ENCODE peak calls at places on chromosomes 7 and 10, in nine cellular contexts. J, T, E, L, A, P, X, V and N are unnamed samples.

GRCh38 chr10:129958686-129959543 is 5.2 kb downstream of the EBF3 start:
- DNase-seq in J (no peak), T (no peak), E (no peak), L (peak), A (no peak), P (no peak), X (no peak), V (no peak), N (no peak)

GRCh38 chr7:30430300-30430699 is 48.3 kb downstream of the NOD1 start:
- DNase-seq in J (no peak), T (peak), E (no peak), L (no peak), A (no peak), P (peak), X (no peak), V (no peak), N (peak)

GRCh38 chr7:87344446-87344845 is 1.0 kb upstream of the CROT start:
- DNase-seq in J (no peak), T (no peak), E (no peak), L (no peak), A (no peak), P (no peak), X (no peak), V (no peak), N (no peak)

GRCh38 chr10:70459061-70459770 is 17.7 kb upstream of the NODAL start:
- DNase-seq in J (no peak), T (no peak), E (no peak), L (peak), A (no peak), P (no peak), X (no peak), V (no peak), N (peak)

GRCh38 chr7:25753837-25754236 is 398.2 kb upstream of the NFE2L3 start:
- DNase-seq in J (no peak), T (no peak), E (no peak), L (no peak), A (no peak), P (no peak), X (no peak), V (no peak), N (no peak)

GRCh38 chr10:73262880-73263279 is 10.4 kb upstream of the MRPS16 start:
- DNase-seq in J (no peak), T (no peak), E (no peak), L (no peak), A (no peak), P (no peak), X (no peak), V (no peak), N (no peak)

GRCh38 chr10:102101152-102101551 is 19.0 kb downstream of the LDB1 start:
- DNase-seq in J (peak), T (peak), E (no peak), L (peak), A (no peak), P (no peak), X (no peak), V (no peak), N (no peak)

GRCh38 chr10:49652416-49653385 is 26.8 kb upstream of the C10orf53 start:
- DNase-seq in J (no peak), T (no peak), E (no peak), L (no peak), A (no peak), P (no peak), X (no peak), V (no peak), N (no peak)

GRCh38 chr7:108018668-108019067 is 15.7 kb upstream of the LAMB1 start:
- DNase-seq in J (no peak), T (no peak), E (no peak), L (no peak), A (no peak), P (no peak), X (no peak), V (no peak), N (no peak)

GRCh38 chr10:127492607-127493250 is 56.4 kb upstream of the NPS start:
- DNase-seq in J (peak), T (peak), E (no peak), L (peak), A (no peak), P (no peak), X (no peak), V (no peak), N (no peak)

GRCh38 chr10:91051834-91052233 is 130.9 kb upstream of the ANKRD1 start:
- DNase-seq in J (no peak), T (no peak), E (no peak), L (no peak), A (no peak), P (no peak), X (no peak), V (no peak), N (no peak)

GRCh38 chr7:95927781-95928180 is 155.4 kb downstream of the DYNC1I1 start:
- DNase-seq in J (no peak), T (no peak), E (no peak), L (no peak), A (no peak), P (peak), X (no peak), V (no peak), N (no peak)

GRCh38 chr10:73723516-73723915 is 20.7 kb upstream of the SEC24C start:
- DNase-seq in J (no peak), T (no peak), E (no peak), L (no peak), A (no peak), P (no peak), X (no peak), V (no peak), N (no peak)

GRCh38 chr10:10911471-10911921 is 106.2 kb upstream of the CELF2 start:
- DNase-seq in J (no peak), T (no peak), E (no peak), L (peak), A (no peak), P (no peak), X (no peak), V (no peak), N (no peak)

GRCh38 chr10:23197416-23197861 is 5.3 kb downstream of the PTF1A start:
- DNase-seq in J (no peak), T (no peak), E (no peak), L (peak), A (no peak), P (no peak), X (no peak), V (no peak), N (no peak)

GRCh38 chr10:16950686-16951681 is 133.8 kb upstream of the RSU1 start:
- DNase-seq in J (peak), T (peak), E (peak), L (peak), A (no peak), P (peak), X (no peak), V (no peak), N (no peak)

GRCh38 chr7:41824284-41824683 is 121.4 kb upstream of the INHBA start:
- DNase-seq in J (no peak), T (no peak), E (no peak), L (no peak), A (no peak), P (no peak), X (no peak), V (no peak), N (no peak)

GRCh38 chr10:224571-224970 is 89.3 kb downstream of the ZMYND11 start:
- DNase-seq in J (no peak), T (no peak), E (no peak), L (no peak), A (no peak), P (no peak), X (no peak), V (no peak), N (no peak)

GRCh38 chr7:1943933-1944618 is 274.0 kb downstream of the ELFN1 start:
- DNase-seq in J (no peak), T (no peak), E (no peak), L (peak), A (no peak), P (no peak), X (no peak), V (no peak), N (no peak)

GRCh38 chr7:13908667-13909382 is 80.6 kb downstream of the ETV1 start:
- DNase-seq in J (peak), T (no peak), E (no peak), L (no peak), A (no peak), P (no peak), X (no peak), V (no peak), N (no peak)

DNA sequence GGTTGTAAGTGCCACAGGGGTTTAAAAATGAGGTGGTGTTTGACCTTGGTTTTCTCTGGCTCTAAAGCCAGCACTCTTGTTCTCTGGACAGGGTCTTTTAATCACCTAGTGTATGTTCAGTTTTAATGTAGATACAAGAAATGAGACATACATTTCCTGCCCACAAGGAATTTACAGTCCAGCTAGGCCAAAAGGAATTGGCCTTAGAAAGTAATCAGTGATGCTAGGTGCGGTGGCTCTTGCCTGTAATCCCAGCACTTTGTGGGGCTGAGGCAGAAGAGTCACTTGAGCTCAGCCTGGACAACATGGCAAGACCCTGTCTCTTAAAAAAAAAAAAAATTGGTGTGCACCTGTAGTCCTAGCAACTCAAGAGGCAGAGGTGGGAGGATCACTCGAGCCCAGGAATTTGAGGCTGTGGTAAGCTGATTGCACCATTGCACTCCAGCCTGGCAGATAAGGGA is 100.2 kb downstream of the LRMDA start:
- DNase-seq in J (no peak), T (no peak), E (no peak), L (no peak), A (no peak), P (no peak), X (no peak), V (no peak), N (peak)
- TF ChIP-seq REST in J (no peak), T (no peak), E (no peak), L (no peak), A (no peak), P (no peak), X (no peak), V (no peak), N (no peak)

GRCh38 chr7:6613706-6614105 is 1.7 kb upstream of the ZNF853 start:
- DNase-seq in J (no peak), T (no peak), E (no peak), L (no peak), A (no peak), P (no peak), X (no peak), V (no peak), N (no peak)

GRCh38 chr7:6616854-6617643 is 1.6 kb downstream of the ZNF853 start:
- DNase-seq in J (no peak), T (no peak), E (no peak), L (no peak), A (no peak), P (no peak), X (no peak), V (no peak), N (no peak)

GRCh38 chr7:6615853-6616555 is 594 bp downstream of the ZNF853 start:
- DNase-seq in J (no peak), T (no peak), E (no peak), L (peak), A (no peak), P (peak), X (peak), V (no peak), N (no peak)

GRCh38 chr7:6612819-6613218 is 2.6 kb upstream of the ZNF853 start:
- DNase-seq in J (no peak), T (no peak), E (no peak), L (no peak), A (no peak), P (no peak), X (no peak), V (no peak), N (no peak)

GRCh38 chr7:6614941-6615737 is at the start of gene ZNF853:
- DNase-seq in J (no peak), T (no peak), E (no peak), L (peak), A (no peak), P (peak), X (no peak), V (no peak), N (no peak)
- TF ChIP-seq CTCF in J (no peak), T (no peak), E (no peak), L (no peak), A (no peak), P (peak), X (peak), V (no peak), N (no peak)

GRCh38 chr7:603152-603941 is 83.7 kb upstream of the PDGFA start:
- DNase-seq in J (no peak), T (no peak), E (peak), L (no peak), A (no peak), P (no peak), X (no peak), V (no peak), N (no peak)
- H3K27ac ChIP-seq in J (no peak), T (no peak), E (peak), L (peak), A (no peak), P (no peak), X (peak), V (peak), N (no peak)

DNA sequence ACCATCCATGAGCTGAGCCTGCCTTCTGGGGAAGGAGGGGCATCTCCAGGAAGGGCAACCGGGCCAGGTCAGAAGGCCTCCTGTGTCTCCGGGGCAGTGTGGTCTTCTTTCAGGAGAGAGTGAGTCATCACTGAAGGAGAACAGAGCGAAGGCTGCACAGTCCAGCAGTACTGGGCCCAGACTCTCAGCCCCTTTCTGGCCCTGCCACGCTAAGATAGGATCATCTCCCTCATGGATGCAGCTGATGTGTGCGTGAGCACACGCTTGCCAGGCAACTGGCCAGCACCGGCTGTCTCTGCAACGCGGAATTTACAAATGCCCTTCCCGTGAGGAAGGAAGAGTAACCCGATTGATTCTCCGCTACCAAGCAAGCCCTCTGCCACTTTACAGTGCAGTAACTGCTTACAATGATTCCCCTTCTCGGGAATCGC is 328.2 kb downstream of the TNS3 start:
- DNase-seq in J (peak), T (peak), E (peak), L (no peak), A (no peak), P (peak), X (no peak), V (no peak), N (no peak)
- TF ChIP-seq REST in J (no peak), T (no peak), E (no peak), L (no peak), A (no peak), P (peak), X (no peak), V (no peak), N (no peak)

DNA sequence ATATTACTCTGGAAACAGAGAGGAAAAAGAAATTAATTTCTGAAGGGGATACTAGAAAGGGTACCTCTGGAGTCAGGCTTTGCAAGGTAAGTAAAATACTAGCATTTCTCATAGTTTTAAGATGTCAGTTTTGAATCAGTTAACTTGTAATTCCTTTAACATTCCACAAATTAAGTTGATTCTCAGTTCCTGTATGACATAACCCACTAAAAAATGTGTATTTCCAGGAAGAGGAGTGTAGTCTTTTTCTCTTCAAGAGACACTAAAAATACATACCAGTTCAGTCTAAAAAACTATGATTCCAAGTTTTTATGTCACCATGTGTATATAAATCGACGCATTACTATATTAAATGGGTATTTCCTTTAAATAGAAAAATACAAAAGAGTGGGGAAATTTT is 113.2 kb downstream of the CDK6 start:
- DNase-seq in J (no peak), T (no peak), E (no peak), L (no peak), A (no peak), P (no peak), X (no peak), V (no peak), N (no peak)
- TF ChIP-seq CTCF in J (no peak), T (no peak), E (no peak), L (no peak), A (no peak), P (no peak), X (no peak), V (no peak), N (no peak)

GRCh38 chr10:47182934-47183725 is 116.9 kb upstream of the GDF10 start:
- DNase-seq in J (no peak), T (no peak), E (no peak), L (no peak), A (no peak), P (no peak), X (peak), V (no peak), N (no peak)

GRCh38 chr10:47184273-47184672 is 115.7 kb upstream of the GDF10 start:
- DNase-seq in J (no peak), T (no peak), E (no peak), L (no peak), A (no peak), P (no peak), X (no peak), V (no peak), N (no peak)

GRCh38 chr10:47181057-47181849 is 118.7 kb upstream of the GDF10 start:
- DNase-seq in J (no peak), T (no peak), E (no peak), L (no peak), A (no peak), P (no peak), X (no peak), V (no peak), N (no peak)

GRCh38 chr10:47184724-47185330 is 115.2 kb upstream of the GDF10 start:
- DNase-seq in J (no peak), T (no peak), E (no peak), L (no peak), A (no peak), P (no peak), X (no peak), V (no peak), N (no peak)

DNA sequence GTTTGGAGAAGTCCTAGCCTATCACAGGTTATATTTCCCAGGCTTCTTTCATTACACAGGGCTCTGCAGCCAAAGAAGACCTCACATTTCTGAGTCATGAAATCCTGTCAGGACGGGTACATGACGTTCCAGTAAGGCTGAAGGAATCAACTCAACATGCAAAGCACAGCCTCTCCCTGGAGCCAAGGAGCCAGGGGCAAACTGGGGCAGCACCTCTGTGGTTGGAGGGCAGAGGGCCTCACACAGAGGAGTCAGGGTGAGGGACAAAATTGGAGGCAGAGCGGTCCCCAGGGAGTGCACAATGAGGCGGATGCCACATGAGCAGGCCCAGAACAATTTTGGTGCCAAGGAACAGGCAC is 116.3 kb upstream of the GDF10 start:
- DNase-seq in J (no peak), T (no peak), E (no peak), L (no peak), A (no peak), P (no peak), X (no peak), V (no peak), N (no peak)
- H3K27ac ChIP-seq in J (no peak), T (no peak), E (no peak), L (no peak), A (no peak), P (no peak), X (no peak), V (no peak), N (no peak)

GRCh38 chr10:98260752-98261151 is 7.2 kb downstream of the LOXL4 start:
- DNase-seq in J (no peak), T (no peak), E (no peak), L (no peak), A (no peak), P (no peak), X (no peak), V (no peak), N (no peak)

GRCh38 chr10:98261436-98262277 is 6.3 kb downstream of the LOXL4 start:
- DNase-seq in J (no peak), T (no peak), E (no peak), L (no peak), A (no peak), P (no peak), X (no peak), V (no peak), N (no peak)

GRCh38 chr10:98259606-98260319 is 8.2 kb downstream of the LOXL4 start:
- DNase-seq in J (no peak), T (no peak), E (peak), L (no peak), A (no peak), P (no peak), X (no peak), V (no peak), N (peak)

GRCh38 chr10:98258683-98259454 is 9.1 kb downstream of the LOXL4 start:
- DNase-seq in J (no peak), T (no peak), E (no peak), L (no peak), A (no peak), P (no peak), X (no peak), V (no peak), N (no peak)

GRCh38 chr10:98260350-98260749 is 7.6 kb downstream of the LOXL4 start:
- DNase-seq in J (no peak), T (no peak), E (no peak), L (no peak), A (no peak), P (no peak), X (no peak), V (no peak), N (no peak)
- TF ChIP-seq REST in J (no peak), T (no peak), E (no peak), L (no peak), A (no peak), P (no peak), X (no peak), V (no peak), N (no peak)